ENCODE peak calls at places on chromosomes 2 and 18, in four cellular contexts. I is heart right ventricle; X is hypothalamus; S is activated naive CD8-positive, alpha-beta T cell treated with anti-CD3 and anti-CD28 coated beads, Interleukin-2, amount 10 ng/mL, durations not matched to agents 7 days and 5 days. J is an unnamed sample.

GRCh38 chr2:118310016-118310877 is 222.0 kb downstream of the INSIG2 start:
- DNase-seq in I (no peak), X (no peak), S (peak; percentile 78), J (no peak)

GRCh38 chr18:6504605-6505510 is 90.1 kb upstream of the L3MBTL4 start:
- DNase-seq in S (no peak), X (no peak), I (no peak), J (no peak)

GRCh38 chr18:13868501-13869271 is 44.7 kb downstream of the MC5R start:
- DNase-seq in X (no peak), I (no peak), S (no peak), J (no peak)

GRCh38 chr18:61541673-61542072 is 208.4 kb downstream of the CDH20 start:
- DNase-seq in I (no peak), X (no peak), S (no peak), J (no peak)

GRCh38 chr2:189685540-189686229 is 11.2 kb downstream of the ANKAR start:
- DNase-seq in I (no peak), S (no peak), X (no peak), J (no peak)

GRCh38 chr2:100367163-100367562 is 44.9 kb upstream of the LONRF2 start:
- DNase-seq in I (no peak), S (no peak), X (no peak), J (no peak)

GRCh38 chr2:166700079-166700478 is 188.2 kb upstream of the XIRP2 start:
- DNase-seq in I (no peak), S (no peak), X (no peak), J (no peak)

GRCh38 chr2:57981369-57981768 is 65.2 kb upstream of the VRK2 start:
- DNase-seq in X (no peak), S (no peak), I (no peak), J (no peak)